ENCODE peak calls at places on chromosome 13, in seven cellular contexts. Q is naive thymus-derived CD8-positive, alpha-beta T cell; K is stimulated activated CD4-positive, alpha-beta T cell treated with anti-CD3 and anti-CD28 coated beads, TNF-alpha, amount 100 ng/mL, for 48 hours; E is KG1; N is CD8-positive, alpha-beta memory T cell; U is uterus; J is prostate gland. M is an unnamed sample.

GRCh38 chr13:111213964-111214726 is 99.0 kb downstream of the ARHGEF7 start:
- DNase-seq in Q (no peak), K (no peak), E (no peak), N (no peak), U (no peak), J (no peak), M (no peak)

GRCh38 chr13:50128406-50129048 is 113.3 kb downstream of the KCNRG start:
- DNase-seq in Q (no peak), K (no peak), E (no peak), N (no peak), U (no peak), J (no peak), M (no peak)

GRCh38 chr13:104286566-104287290 is 1220.5 kb upstream of the SLC10A2 start:
- DNase-seq in Q (no peak), K (no peak), E (no peak), N (no peak), U (no peak), J (no peak), M (no peak)

GRCh38 chr13:26785845-26786630 is 25.5 kb upstream of the GPR12 start:
- DNase-seq in Q (peak), K (peak), E (no peak), N (peak), U (no peak), J (no peak), M (peak)

GRCh38 chr13:110442946-110443632 is 118.4 kb downstream of the RAB20 start:
- DNase-seq in Q (no peak), K (no peak), E (no peak), N (no peak), U (no peak), J (no peak), M (peak)

GRCh38 chr13:23288564-23288963 is 107.8 kb downstream of the SGCG start:
- DNase-seq in Q (no peak), K (no peak), E (no peak), N (no peak), U (no peak), J (no peak), M (no peak)

GRCh38 chr13:50244913-50245574 is 229.8 kb downstream of the KCNRG start:
- DNase-seq in Q (no peak), K (peak), E (no peak), N (peak), U (no peak), J (no peak), M (no peak)

GRCh38 chr13:99960663-99961440 is 10.7 kb downstream of the ZIC5 start:
- DNase-seq in Q (no peak), K (no peak), E (no peak), N (no peak), U (no peak), J (no peak), M (no peak)

GRCh38 chr13:99218545-99218944 is 17.9 kb downstream of the UBAC2 start:
- DNase-seq in Q (no peak), K (no peak), E (no peak), N (no peak), U (no peak), J (no peak), M (no peak)

GRCh38 chr13:114143806-114144605 is 11.6 kb upstream of the RASA3 start:
- DNase-seq in Q (no peak), K (no peak), E (no peak), N (peak), U (no peak), J (no peak), M (peak)

GRCh38 chr13:69571606-69572323 is 535.9 kb upstream of the ATXN8OS start:
- DNase-seq in Q (no peak), K (no peak), E (no peak), N (no peak), U (no peak), J (no peak), M (no peak)

GRCh38 chr13:29454931-29455481 is 140.5 kb downstream of the SLC7A1 start:
- DNase-seq in Q (no peak), K (no peak), E (no peak), N (no peak), U (no peak), J (peak), M (peak)

GRCh38 chr13:40985596-40986327 is 33.4 kb downstream of the ELF1 start:
- DNase-seq in Q (no peak), K (no peak), E (no peak), N (no peak), U (no peak), J (no peak), M (no peak)

GRCh38 chr13:51804295-51805172 is 571 bp upstream of the DHRS12 start:
- DNase-seq in Q (no peak), K (no peak), E (no peak), N (peak), U (peak), J (peak), M (no peak)

GRCh38 chr13:23020246-23020843 is 160.4 kb upstream of the SGCG start:
- DNase-seq in Q (no peak), K (peak), E (peak), N (no peak), U (peak), J (peak), M (peak)

GRCh38 chr13:79646880-79647279 is 165.9 kb downstream of the NDFIP2 start:
- DNase-seq in Q (no peak), K (no peak), E (no peak), N (no peak), U (no peak), J (no peak), M (no peak)

GRCh38 chr13:83879431-83880171 is 2.7 kb downstream of the SLITRK1 start:
- DNase-seq in Q (no peak), K (no peak), E (no peak), N (no peak), U (no peak), J (no peak), M (no peak)

GRCh38 chr13:97953376-97953970 is at the start of gene IPO5:
- DNase-seq in Q (no peak), K (no peak), E (no peak), N (no peak), U (no peak), J (no peak), M (no peak)

GRCh38 chr13:97308735-97309429 is 86.7 kb downstream of the MBNL2 start:
- DNase-seq in Q (no peak), K (no peak), E (no peak), N (no peak), U (no peak), J (no peak), M (no peak)

GRCh38 chr13:21061077-21061945 is at the start of gene LATS2:
- DNase-seq in Q (peak), K (peak), E (peak), N (peak), U (peak), J (peak), M (no peak)

GRCh38 chr13:33106656-33107402 is 90.6 kb downstream of the KL start:
- DNase-seq in Q (no peak), K (no peak), E (no peak), N (no peak), U (no peak), J (no peak), M (no peak)

GRCh38 chr13:91346848-91347211 is 657 bp upstream of the MIR17HG start:
- DNase-seq in Q (peak), K (no peak), E (peak), N (peak), U (no peak), J (peak), M (peak)

GRCh38 chr13:40682449-40683240 is 16.2 kb upstream of the FOXO1 start:
- DNase-seq in Q (no peak), K (no peak), E (peak), N (no peak), U (no peak), J (no peak), M (no peak)

GRCh38 chr13:26927511-26927910 is 166.9 kb upstream of the GPR12 start:
- DNase-seq in Q (no peak), K (no peak), E (no peak), N (no peak), U (no peak), J (no peak), M (no peak)

GRCh38 chr13:44218501-44219240 is 155.0 kb upstream of the SERP2 start:
- DNase-seq in Q (no peak), K (no peak), E (no peak), N (no peak), U (no peak), J (peak), M (peak)